ENCODE peak calls at places on chromosomes 13 and 19, in seven cellular contexts. One of them, this sample, is unnamed.

GRCh38 chr13:76035711-76036110 is 399.6 kb downstream of the LMO7 start:
- DNase-seq in bronchial epithelial cell: peak
- DNase-seq in heart right ventricle: no peak
- DNase-seq in Caco-2: no peak
- DNase-seq in fibroblast of mammary gland: peak
- DNase-seq in A673: no peak
- DNase-seq in osteoblast: no peak
- DNase-seq in this sample: no peak

GRCh38 chr13:102878491-102878890 is 32.7 kb downstream of the ERCC5 start:
- DNase-seq in A673: no peak
- DNase-seq in osteoblast: no peak
- DNase-seq in heart right ventricle: no peak
- DNase-seq in Caco-2: no peak
- DNase-seq in fibroblast of mammary gland: peak
- DNase-seq in bronchial epithelial cell: no peak
- DNase-seq in this sample: no peak

GRCh38 chr13:43132228-43132627 is 108.8 kb downstream of the DNAJC15 start:
- DNase-seq in A673: peak
- DNase-seq in osteoblast: peak
- DNase-seq in Caco-2: peak
- DNase-seq in bronchial epithelial cell: peak
- DNase-seq in fibroblast of mammary gland: peak
- DNase-seq in heart right ventricle: peak
- DNase-seq in this sample: peak

GRCh38 chr19:35446194-35446593 is 1.9 kb upstream of the FFAR2 start:
- DNase-seq in bronchial epithelial cell: no peak
- DNase-seq in fibroblast of mammary gland: no peak
- DNase-seq in heart right ventricle: no peak
- DNase-seq in A673: no peak
- DNase-seq in osteoblast: no peak
- DNase-seq in Caco-2: no peak
- DNase-seq in this sample: no peak

GRCh38 chr13:111664696-111665095 is 344.3 kb downstream of the TEX29 start:
- DNase-seq in A673: no peak
- DNase-seq in fibroblast of mammary gland: no peak
- DNase-seq in heart right ventricle: no peak
- DNase-seq in osteoblast: no peak
- DNase-seq in bronchial epithelial cell: no peak
- DNase-seq in Caco-2: no peak
- DNase-seq in this sample: no peak

GRCh38 chr19:3025516-3025890 is 3.6 kb downstream of the TLE2 start:
- DNase-seq in Caco-2: no peak
- DNase-seq in osteoblast: peak
- DNase-seq in heart right ventricle: no peak
- DNase-seq in bronchial epithelial cell: no peak
- DNase-seq in fibroblast of mammary gland: no peak
- DNase-seq in A673: no peak
- DNase-seq in this sample: no peak

GRCh38 chr13:112882555-112883024 is 86.4 kb upstream of the MCF2L start:
- DNase-seq in fibroblast of mammary gland: no peak
- DNase-seq in bronchial epithelial cell: no peak
- DNase-seq in A673: no peak
- DNase-seq in heart right ventricle: no peak
- DNase-seq in osteoblast: no peak
- DNase-seq in Caco-2: no peak
- DNase-seq in this sample: no peak

GRCh38 chr19:40423938-40424337 is 1.9 kb downstream of the SERTAD1 start:
- DNase-seq in heart right ventricle: no peak
- DNase-seq in Caco-2: no peak
- DNase-seq in A673: no peak
- DNase-seq in osteoblast: no peak
- DNase-seq in bronchial epithelial cell: no peak
- DNase-seq in fibroblast of mammary gland: no peak
- DNase-seq in this sample: no peak

GRCh38 chr19:8360196-8360595 is 3.8 kb upstream of the ANGPTL4 start:
- DNase-seq in bronchial epithelial cell: no peak
- DNase-seq in heart right ventricle: no peak
- DNase-seq in Caco-2: no peak
- DNase-seq in osteoblast: no peak
- DNase-seq in fibroblast of mammary gland: no peak
- DNase-seq in A673: no peak
- DNase-seq in this sample: no peak

GRCh38 chr19:457636-458035 is 3.2 kb downstream of the SHC2 start:
- DNase-seq in Caco-2: no peak
- DNase-seq in A673: no peak
- DNase-seq in osteoblast: no peak
- DNase-seq in heart right ventricle: no peak
- DNase-seq in fibroblast of mammary gland: no peak
- DNase-seq in bronchial epithelial cell: no peak
- DNase-seq in this sample: no peak

GRCh38 chr13:109281823-109282239 is 504.6 kb downstream of the IRS2 start:
- DNase-seq in bronchial epithelial cell: no peak
- DNase-seq in heart right ventricle: peak
- DNase-seq in osteoblast: no peak
- DNase-seq in Caco-2: no peak
- DNase-seq in A673: no peak
- DNase-seq in fibroblast of mammary gland: no peak
- DNase-seq in this sample: no peak

GRCh38 chr13:42553098-42554046 is 20.6 kb upstream of the TNFSF11 start:
- DNase-seq in fibroblast of mammary gland: peak
- DNase-seq in A673: no peak
- DNase-seq in heart right ventricle: no peak
- DNase-seq in Caco-2: no peak
- DNase-seq in osteoblast: peak
- DNase-seq in bronchial epithelial cell: peak
- DNase-seq in this sample: peak

GRCh38 chr13:104314321-104314720 is 1248.1 kb upstream of the SLC10A2 start:
- DNase-seq in fibroblast of mammary gland: no peak
- DNase-seq in bronchial epithelial cell: no peak
- DNase-seq in Caco-2: no peak
- DNase-seq in osteoblast: no peak
- DNase-seq in A673: no peak
- DNase-seq in heart right ventricle: no peak
- DNase-seq in this sample: no peak

DNA sequence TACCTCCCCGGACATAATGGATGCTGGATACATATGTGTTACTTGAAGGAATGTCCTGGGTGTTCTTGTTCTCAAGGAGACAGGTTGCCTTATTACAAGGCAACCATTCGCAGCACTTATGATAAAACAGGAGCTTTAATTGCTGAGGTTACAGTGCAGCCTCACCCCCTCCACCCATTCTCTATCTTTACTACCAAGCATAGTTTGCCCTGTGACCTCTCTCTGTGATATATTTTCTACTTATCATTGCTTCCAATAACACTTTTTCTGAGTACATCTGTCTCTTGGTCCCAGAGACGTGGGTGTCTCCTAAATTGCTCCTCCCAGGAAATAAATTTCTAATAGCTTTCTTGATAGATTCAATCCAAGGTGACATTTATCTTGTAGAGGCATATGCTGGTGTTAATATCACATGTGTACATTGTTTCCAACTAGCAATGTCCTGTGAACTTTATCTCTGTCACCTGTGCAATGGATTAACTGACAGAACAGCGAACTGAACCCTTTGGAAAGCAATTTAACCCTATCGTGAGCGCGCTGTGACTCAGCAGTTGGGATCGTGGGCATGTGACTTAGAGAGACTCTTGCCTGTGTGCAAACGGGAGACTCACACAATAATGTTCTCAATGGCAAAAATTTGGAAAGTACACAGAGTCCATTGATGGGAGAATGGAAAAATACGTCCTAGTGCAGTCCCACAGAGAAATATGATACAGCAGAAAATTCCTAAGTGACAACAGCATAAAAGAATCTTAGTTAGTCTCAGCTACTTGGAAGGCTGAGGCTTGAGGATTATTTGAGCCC is 6.9 kb upstream of the MAP2K2 start:
- DNase-seq in Caco-2: peak
- DNase-seq in heart right ventricle: no peak
- DNase-seq in A673: peak
- DNase-seq in fibroblast of mammary gland: peak
- DNase-seq in bronchial epithelial cell: peak
- DNase-seq in osteoblast: peak
- DNase-seq in this sample: peak
- H3K4me3 ChIP-seq in Caco-2: peak
- H3K4me3 ChIP-seq in heart right ventricle: no peak
- H3K4me3 ChIP-seq in A673: no peak
- H3K4me3 ChIP-seq in fibroblast of mammary gland: no peak
- H3K4me3 ChIP-seq in bronchial epithelial cell: no peak
- H3K4me3 ChIP-seq in osteoblast: no peak
- H3K4me3 ChIP-seq in this sample: no peak

GRCh38 chr13:39415403-39415802 is 187.6 kb downstream of the LHFPL6 start:
- DNase-seq in Caco-2: peak
- DNase-seq in bronchial epithelial cell: peak
- DNase-seq in heart right ventricle: peak
- DNase-seq in fibroblast of mammary gland: peak
- DNase-seq in osteoblast: peak
- DNase-seq in A673: peak
- DNase-seq in this sample: peak
- TF ChIP-seq CTCF in Caco-2: peak
- TF ChIP-seq CTCF in bronchial epithelial cell: peak
- TF ChIP-seq CTCF in heart right ventricle: peak
- TF ChIP-seq CTCF in fibroblast of mammary gland: peak
- TF ChIP-seq CTCF in osteoblast: peak
- TF ChIP-seq CTCF in A673: peak
- TF ChIP-seq CTCF in this sample: peak

GRCh38 chr19:5434351-5434917 is 20.8 kb upstream of the ZNRF4 start:
- DNase-seq in A673: peak
- DNase-seq in fibroblast of mammary gland: no peak
- DNase-seq in bronchial epithelial cell: no peak
- DNase-seq in osteoblast: peak
- DNase-seq in heart right ventricle: no peak
- DNase-seq in Caco-2: no peak
- DNase-seq in this sample: no peak

GRCh38 chr19:5436948-5437306 is 18.3 kb upstream of the ZNRF4 start:
- DNase-seq in bronchial epithelial cell: no peak
- DNase-seq in fibroblast of mammary gland: no peak
- DNase-seq in Caco-2: no peak
- DNase-seq in heart right ventricle: no peak
- DNase-seq in A673: no peak
- DNase-seq in osteoblast: no peak
- DNase-seq in this sample: no peak

GRCh38 chr19:5436101-5436947 is 18.9 kb upstream of the ZNRF4 start:
- DNase-seq in heart right ventricle: no peak
- DNase-seq in fibroblast of mammary gland: peak
- DNase-seq in osteoblast: peak
- DNase-seq in A673: peak
- DNase-seq in Caco-2: peak
- DNase-seq in bronchial epithelial cell: no peak
- DNase-seq in this sample: no peak

GRCh38 chr19:5434970-5435641 is 20.1 kb upstream of the ZNRF4 start:
- DNase-seq in heart right ventricle: no peak
- DNase-seq in Caco-2: no peak
- DNase-seq in A673: peak
- DNase-seq in bronchial epithelial cell: peak
- DNase-seq in fibroblast of mammary gland: peak
- DNase-seq in osteoblast: peak
- DNase-seq in this sample: peak

DNA sequence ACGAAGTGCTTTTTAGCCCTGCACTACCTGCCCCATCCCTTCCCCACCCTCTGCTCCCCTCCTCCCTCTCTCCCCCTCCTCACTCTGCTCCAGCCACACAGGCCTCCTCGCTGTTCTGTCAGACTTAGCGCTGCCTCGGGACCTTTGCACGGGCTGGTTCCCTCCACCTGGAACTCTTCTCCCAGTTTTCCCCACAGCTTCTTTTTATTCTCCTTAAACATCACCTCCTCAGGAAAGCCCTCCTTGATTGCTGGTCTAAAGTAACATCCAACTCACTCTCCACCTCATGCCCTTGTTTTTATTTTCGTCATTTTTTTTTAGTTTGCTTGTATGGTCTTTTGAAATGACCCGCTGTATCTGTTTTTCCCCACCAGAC is 19.6 kb upstream of the ZNRF4 start:
- DNase-seq in osteoblast: no peak
- DNase-seq in bronchial epithelial cell: no peak
- DNase-seq in A673: no peak
- DNase-seq in heart right ventricle: no peak
- DNase-seq in fibroblast of mammary gland: no peak
- DNase-seq in Caco-2: no peak
- DNase-seq in this sample: no peak
- H3K4me3 ChIP-seq in osteoblast: peak
- H3K4me3 ChIP-seq in bronchial epithelial cell: no peak
- H3K4me3 ChIP-seq in A673: no peak
- H3K4me3 ChIP-seq in heart right ventricle: no peak
- H3K4me3 ChIP-seq in fibroblast of mammary gland: no peak
- H3K4me3 ChIP-seq in Caco-2: no peak
- H3K4me3 ChIP-seq in this sample: no peak

DNA sequence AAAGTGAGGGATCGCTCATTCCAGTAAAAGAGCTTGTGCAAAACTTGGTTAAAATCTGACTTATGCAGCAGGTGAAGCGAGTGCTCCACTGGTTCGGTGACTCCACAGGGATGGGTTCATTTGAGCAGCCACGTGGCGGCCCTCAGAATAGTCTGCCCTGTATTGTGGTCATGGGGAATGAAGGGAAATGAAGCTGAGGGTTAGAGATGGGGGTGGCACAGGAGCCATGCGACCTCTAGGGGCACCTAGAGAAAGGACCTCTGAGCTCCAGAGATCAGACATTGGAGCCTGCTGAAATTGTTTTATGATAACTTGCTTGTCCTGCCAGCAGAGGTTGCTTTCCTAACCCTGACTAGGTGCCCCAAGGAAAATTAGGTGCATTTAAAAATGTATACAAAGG is 26.6 kb downstream of the CBY2 start:
- DNase-seq in fibroblast of mammary gland: no peak
- DNase-seq in bronchial epithelial cell: peak
- DNase-seq in A673: no peak
- DNase-seq in osteoblast: no peak
- DNase-seq in Caco-2: peak
- DNase-seq in heart right ventricle: no peak
- DNase-seq in this sample: no peak
- TF ChIP-seq CTCF in fibroblast of mammary gland: peak
- TF ChIP-seq CTCF in bronchial epithelial cell: peak
- TF ChIP-seq CTCF in A673: no peak
- TF ChIP-seq CTCF in osteoblast: peak
- TF ChIP-seq CTCF in Caco-2: peak
- TF ChIP-seq CTCF in heart right ventricle: no peak
- TF ChIP-seq CTCF in this sample: no peak

GRCh38 chr19:12785431-12786011 is 5.8 kb upstream of the JUNB start:
- DNase-seq in fibroblast of mammary gland: no peak
- DNase-seq in A673: no peak
- DNase-seq in heart right ventricle: peak
- DNase-seq in bronchial epithelial cell: no peak
- DNase-seq in osteoblast: peak
- DNase-seq in Caco-2: no peak
- DNase-seq in this sample: no peak

GRCh38 chr19:12784871-12785430 is 6.3 kb upstream of the JUNB start:
- DNase-seq in osteoblast: peak
- DNase-seq in Caco-2: no peak
- DNase-seq in A673: no peak
- DNase-seq in fibroblast of mammary gland: no peak
- DNase-seq in bronchial epithelial cell: no peak
- DNase-seq in heart right ventricle: no peak
- DNase-seq in this sample: peak

GRCh38 chr19:12786950-12787349 is 4.3 kb upstream of the JUNB start:
- DNase-seq in Caco-2: no peak
- DNase-seq in heart right ventricle: no peak
- DNase-seq in fibroblast of mammary gland: no peak
- DNase-seq in osteoblast: peak
- DNase-seq in bronchial epithelial cell: no peak
- DNase-seq in A673: no peak
- DNase-seq in this sample: no peak

GRCh38 chr19:12787458-12787857 is 3.8 kb upstream of the JUNB start:
- DNase-seq in fibroblast of mammary gland: no peak
- DNase-seq in A673: no peak
- DNase-seq in heart right ventricle: no peak
- DNase-seq in osteoblast: no peak
- DNase-seq in Caco-2: no peak
- DNase-seq in bronchial epithelial cell: no peak
- DNase-seq in this sample: no peak

GRCh38 chr19:12786149-12786870 is 5.0 kb upstream of the JUNB start:
- DNase-seq in heart right ventricle: peak
- DNase-seq in osteoblast: peak
- DNase-seq in A673: no peak
- DNase-seq in Caco-2: no peak
- DNase-seq in fibroblast of mammary gland: no peak
- DNase-seq in bronchial epithelial cell: no peak
- DNase-seq in this sample: peak
- H3K4me3 ChIP-seq in heart right ventricle: no peak
- H3K4me3 ChIP-seq in osteoblast: no peak
- H3K4me3 ChIP-seq in A673: no peak
- H3K4me3 ChIP-seq in Caco-2: no peak
- H3K4me3 ChIP-seq in fibroblast of mammary gland: no peak
- H3K4me3 ChIP-seq in bronchial epithelial cell: no peak
- H3K4me3 ChIP-seq in this sample: no peak

This sample was measured in epithelial cell of esophagus.